ENCODE peak calls at places on chromosome 18, in five cellular contexts. T is H1, W is NT2/D1, I is GM12878, K is HepG2. S is an unnamed sample.

GRCh38 chr18:21264651-21265050 is 22.6 kb downstream of the GREB1L start:
- DNase-seq in K (peak), W (peak), T (no peak), I (no peak), S (no peak)

GRCh38 chr18:23134780-23135678 is at the start of gene CABLES1:
- DNase-seq in K (peak), T (no peak), I (no peak), W (no peak), S (peak)

GRCh38 chr18:46622999-46623398 is 34.0 kb downstream of the LOXHD1 start:
- DNase-seq in K (no peak), W (no peak), I (peak), T (no peak), S (no peak)

GRCh38 chr18:12376034-12376717 is 851 bp downstream of the AFG3L2 start:
- DNase-seq in I (no peak), T (no peak), W (no peak), K (peak), S (no peak)

GRCh38 chr18:59921384-59921891 is 21.6 kb downstream of the PMAIP1 start:
- DNase-seq in T (no peak), I (no peak), K (no peak), W (no peak), S (no peak)

GRCh38 chr18:56402872-56403516 is 235.4 kb downstream of the TXNL1 start:
- DNase-seq in W (no peak), I (no peak), T (no peak), K (no peak), S (no peak)

GRCh38 chr18:45173327-45173726 is 441.9 kb upstream of the SLC14A2 start:
- DNase-seq in T (no peak), W (no peak), K (no peak), I (no peak), S (no peak)

GRCh38 chr18:45321520-45321919 is 293.8 kb upstream of the SLC14A2 start:
- DNase-seq in I (no peak), T (no peak), W (no peak), K (no peak), S (no peak)

GRCh38 chr18:46213295-46213694 is 109.1 kb downstream of the HAUS1 start:
- DNase-seq in W (no peak), I (no peak), T (no peak), K (peak), S (peak)

GRCh38 chr18:13577091-13577697 is 149.2 kb downstream of the FAM210A start:
- DNase-seq in I (peak), W (no peak), T (no peak), K (no peak), S (no peak)

GRCh38 chr18:21315741-21316187 is 73.7 kb downstream of the GREB1L start:
- DNase-seq in W (peak), T (peak), I (no peak), K (peak), S (peak)

GRCh38 chr18:59954746-59955145 is 55.0 kb downstream of the PMAIP1 start:
- DNase-seq in W (no peak), T (no peak), I (no peak), K (peak), S (no peak)

GRCh38 chr18:24231773-24232735 is 93.2 kb downstream of the CABYR start:
- DNase-seq in K (no peak), W (no peak), T (no peak), I (no peak), S (no peak)

GRCh38 chr18:68839701-68840100 is 41.8 kb downstream of the CCDC102B start:
- DNase-seq in T (no peak), I (no peak), K (no peak), W (no peak), S (no peak)

DNA sequence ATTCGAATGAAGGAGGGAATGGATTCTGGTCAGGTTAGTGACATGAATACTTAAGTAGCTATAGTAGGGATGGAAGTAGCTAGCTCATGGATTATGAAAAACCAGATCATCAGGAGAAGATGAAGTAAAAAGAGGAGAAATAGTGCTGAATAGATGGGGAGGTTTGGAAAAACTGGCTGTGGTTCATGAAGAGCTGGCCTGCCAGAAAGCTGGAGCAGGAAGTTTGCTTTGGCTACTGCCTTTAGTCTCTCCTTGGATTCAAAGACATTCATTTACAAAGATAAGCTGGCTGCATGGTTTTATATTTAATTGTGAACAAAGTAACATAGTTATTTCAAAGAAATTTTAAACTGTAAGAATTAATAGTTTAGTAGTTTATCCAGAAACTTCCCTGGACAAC is 567.0 kb downstream of the RIT2 start:
- DNase-seq in I (no peak), T (no peak), W (no peak), K (no peak), S (no peak)
- TF ChIP-seq SUZ12 in I (no peak), T (no peak), W (no peak), K (no peak), S (no peak)

DNA sequence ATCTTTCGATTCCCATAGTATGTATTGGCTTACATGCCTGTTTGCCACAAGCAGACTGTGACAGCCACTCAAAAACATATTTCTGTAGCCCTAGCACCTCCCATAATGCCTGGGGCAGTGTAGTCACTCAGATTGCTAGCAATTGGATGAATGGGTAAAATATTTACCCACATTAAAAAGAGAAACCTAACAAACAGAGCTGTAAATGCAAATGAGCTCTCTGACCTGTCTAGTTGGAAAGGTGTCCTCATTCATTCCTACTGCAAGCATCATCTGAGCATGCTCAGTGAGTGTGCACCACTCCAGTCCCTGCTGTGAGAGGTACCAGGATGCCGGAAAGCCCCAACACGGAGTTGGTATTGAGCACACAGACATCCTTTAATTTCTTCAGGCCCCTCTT is 234.0 kb upstream of the RAB12 start:
- DNase-seq in W (no peak), K (no peak), I (no peak), T (no peak), S (no peak)
- TF ChIP-seq SUZ12 in W (no peak), K (no peak), I (no peak), T (no peak), S (no peak)

GRCh38 chr18:31232779-31233424 is 70.2 kb upstream of the DSC1 start:
- DNase-seq in W (no peak), K (peak), T (no peak), I (no peak), S (no peak)

GRCh38 chr18:31233550-31234306 is 71.1 kb upstream of the DSC1 start:
- DNase-seq in W (no peak), K (peak), T (no peak), I (no peak), S (no peak)

GRCh38 chr18:31241900-31242409 is 76.0 kb upstream of the DSG1 start:
- DNase-seq in W (no peak), I (no peak), K (peak), T (peak), S (peak)

GRCh38 chr18:31241425-31241824 is 76.5 kb upstream of the DSG1 start:
- DNase-seq in I (no peak), K (no peak), T (no peak), W (no peak), S (no peak)

GRCh38 chr18:31237142-31237541 is 74.5 kb upstream of the DSC1 start:
- DNase-seq in I (no peak), W (no peak), T (no peak), K (no peak), S (no peak)
- TF ChIP-seq SUZ12 in I (no peak), W (no peak), T (no peak), K (no peak), S (no peak)

GRCh38 chr18:58247363-58247834 is 203.4 kb downstream of the NEDD4L start:
- DNase-seq in W (no peak), T (no peak), I (no peak), K (no peak), S (no peak)
- TF ChIP-seq SUZ12 in W (no peak), T (no peak), I (no peak), K (no peak), S (no peak)

S was measured in HEK293T.